ENCODE peak calls at places on chromosome 13, in five cellular contexts. L, S, Q, D and F are unnamed samples.

GRCh38 chr13:110186221-110186838 is 120.6 kb downstream of the COL4A1 start:
- DNase-seq in S (no peak), D (no peak), Q (no peak), L (no peak), F (no peak)

GRCh38 chr13:46146898-46147297 is 35.1 kb downstream of the LCP1 start:
- DNase-seq in D (no peak), S (no peak), L (peak), Q (no peak), F (no peak)

GRCh38 chr13:60226507-60226906 is 62.8 kb upstream of the DIAPH3 start:
- DNase-seq in D (peak), Q (peak), S (no peak), L (peak), F (no peak)

GRCh38 chr13:96817336-96817941 is 176.8 kb downstream of the OXGR1 start:
- DNase-seq in S (no peak), L (peak), D (peak), Q (peak), F (no peak)

GRCh38 chr13:75250526-75251183 is 231.3 kb downstream of the TBC1D4 start:
- DNase-seq in Q (no peak), S (no peak), D (no peak), L (no peak), F (no peak)

GRCh38 chr13:97359181-97360057 is 74.5 kb upstream of the RAP2A start:
- DNase-seq in D (peak), Q (peak), L (peak), S (peak), F (no peak)

GRCh38 chr13:110506859-110507566 is 54.5 kb downstream of the RAB20 start:
- DNase-seq in S (no peak), D (no peak), Q (no peak), L (no peak), F (peak)

GRCh38 chr13:72004975-72005374 is 138.0 kb upstream of the DACH1 start:
- DNase-seq in S (no peak), L (peak), D (no peak), Q (no peak), F (no peak)

GRCh38 chr13:76954568-76954967 is 6.3 kb downstream of the ACOD1 start:
- DNase-seq in D (no peak), Q (no peak), L (no peak), S (no peak), F (no peak)

GRCh38 chr13:109790951-109791605 is 4.7 kb upstream of the IRS2 start:
- DNase-seq in D (no peak), L (peak), Q (peak), S (no peak), F (no peak)

GRCh38 chr13:46307554-46307953 is 79.5 kb downstream of the RUBCNL start:
- DNase-seq in Q (no peak), D (no peak), L (no peak), S (no peak), F (no peak)

GRCh38 chr13:86907116-86907515 is 764.1 kb upstream of the SLITRK5 start:
- DNase-seq in L (no peak), D (no peak), Q (no peak), S (no peak), F (no peak)

GRCh38 chr13:27854606-27855005 is 62.3 kb downstream of the GSX1 start:
- DNase-seq in Q (no peak), L (no peak), D (no peak), S (no peak), F (no peak)

GRCh38 chr13:20340136-20340758 is 108.1 kb upstream of the GJB6 start:
- DNase-seq in Q (no peak), L (no peak), D (no peak), S (no peak), F (no peak)

GRCh38 chr13:100491164-100491847 is 97.3 kb downstream of the GGACT start:
- DNase-seq in S (no peak), L (no peak), D (no peak), Q (peak), F (peak)

GRCh38 chr13:32642858-32643257 is 56.6 kb downstream of the PDS5B start:
- DNase-seq in S (no peak), Q (no peak), D (no peak), L (no peak), F (no peak)

GRCh38 chr13:94972262-94972661 is 259.9 kb upstream of the SOX21 start:
- DNase-seq in D (no peak), L (no peak), Q (no peak), S (no peak), F (no peak)

GRCh38 chr13:94783489-94783888 is 71.1 kb upstream of the SOX21 start:
- DNase-seq in L (no peak), S (no peak), D (no peak), Q (no peak), F (no peak)

GRCh38 chr13:109964164-109964563 is 177.8 kb upstream of the IRS2 start:
- DNase-seq in Q (no peak), L (no peak), D (no peak), S (no peak), F (no peak)

GRCh38 chr13:106153041-106153440 is 382.4 kb downstream of the EFNB2 start:
- DNase-seq in S (no peak), L (no peak), Q (no peak), D (no peak), F (no peak)

GRCh38 chr13:89455741-89456140 is 1784.6 kb downstream of the SLITRK5 start:
- DNase-seq in L (no peak), D (no peak), S (no peak), Q (no peak), F (no peak)

GRCh38 chr13:112215871-112216270 is 148.9 kb downstream of the SOX1 start:
- DNase-seq in L (no peak), S (no peak), Q (no peak), D (no peak), F (no peak)

GRCh38 chr13:20412761-20413355 is 112.8 kb downstream of the CRYL1 start:
- DNase-seq in L (no peak), D (no peak), Q (no peak), S (no peak), F (no peak)

GRCh38 chr13:75685239-75685697 is 49.1 kb downstream of the LMO7 start:
- DNase-seq in S (no peak), Q (peak), D (peak), L (peak), F (no peak)

GRCh38 chr13:42970824-42971669 is 21.0 kb downstream of the EPSTI1 start:
- DNase-seq in D (peak), Q (peak), S (no peak), L (peak), F (no peak)

GRCh38 chr13:26037302-26037701 is 14.5 kb downstream of the SHISA2 start:
- DNase-seq in L (peak), D (peak), Q (peak), S (no peak), F (no peak)

GRCh38 chr13:21546372-21546771 is 57.6 kb downstream of the MICU2 start:
- DNase-seq in S (no peak), D (no peak), L (no peak), Q (no peak), F (no peak)

GRCh38 chr13:45623516-45624090 is 8.1 kb upstream of the ERICH6B start:
- DNase-seq in S (no peak), L (peak), D (peak), Q (peak), F (no peak)

GRCh38 chr13:89966524-89966923 is 1381.0 kb upstream of the MIR17HG start:
- DNase-seq in D (no peak), Q (peak), L (peak), S (no peak), F (no peak)

GRCh38 chr13:20685042-20685441 is 18.5 kb upstream of the IL17D start:
- DNase-seq in S (no peak), Q (no peak), L (no peak), D (no peak), F (no peak)

GRCh38 chr13:99071211-99071610 is 93.3 kb upstream of the DOCK9 start:
- DNase-seq in S (no peak), L (no peak), D (no peak), Q (no peak), F (no peak)

GRCh38 chr13:73754727-73755292 is 379.4 kb downstream of the KLF12 start:
- DNase-seq in S (no peak), D (peak), Q (peak), L (peak), F (no peak)

GRCh38 chr13:31965361-31966066 is 66.1 kb upstream of the FRY start:
- DNase-seq in S (no peak), L (no peak), D (no peak), Q (no peak), F (no peak)

GRCh38 chr13:39530996-39531395 is 72.0 kb downstream of the LHFPL6 start:
- DNase-seq in Q (no peak), S (no peak), L (no peak), D (no peak), F (no peak)

GRCh38 chr13:49904729-49905456 is 31.2 kb downstream of the SPRYD7 start:
- DNase-seq in Q (no peak), S (no peak), D (no peak), L (no peak), F (no peak)

GRCh38 chr13:35527451-35527850 is 51.0 kb upstream of the MAB21L1 start:
- DNase-seq in D (no peak), S (no peak), Q (peak), L (no peak), F (no peak)

GRCh38 chr13:25688524-25688923 is 316.8 kb downstream of the ATP8A2 start:
- DNase-seq in D (no peak), Q (peak), S (no peak), L (no peak), F (no peak)

GRCh38 chr13:52001120-52001731 is 10.0 kb downstream of the ATP7B start:
- DNase-seq in Q (peak), D (peak), L (peak), S (no peak), F (no peak)

GRCh38 chr13:31485651-31486051 is 253.7 kb upstream of the RXFP2 start:
- DNase-seq in S (no peak), D (no peak), Q (no peak), L (no peak), F (no peak)